ENCODE peak calls at places on chromosomes 12 and 14, in five cellular contexts. One of them, this sample, is unnamed.

GRCh38 chr12:130027798-130028197 is 124.0 kb upstream of the TMEM132D start:
- DNase-seq in tibial nerve: no peak
- DNase-seq in fibroblast of mammary gland: no peak
- DNase-seq in A673: no peak
- DNase-seq in lower lobe of right lung: no peak
- DNase-seq in this sample: no peak

GRCh38 chr12:9740109-9740750 is 7.3 kb upstream of the CLECL1 start:
- DNase-seq in lower lobe of right lung: no peak
- DNase-seq in fibroblast of mammary gland: no peak
- DNase-seq in tibial nerve: no peak
- DNase-seq in A673: no peak
- DNase-seq in this sample: no peak

GRCh38 chr12:121009744-121010143 is 6.5 kb downstream of the C12orf43 start:
- DNase-seq in A673: peak
- DNase-seq in tibial nerve: no peak
- DNase-seq in lower lobe of right lung: no peak
- DNase-seq in fibroblast of mammary gland: peak
- DNase-seq in this sample: peak

GRCh38 chr12:106840217-106840616 is 65.7 kb downstream of the RIC8B start:
- DNase-seq in lower lobe of right lung: no peak
- DNase-seq in fibroblast of mammary gland: peak
- DNase-seq in A673: peak
- DNase-seq in tibial nerve: no peak
- DNase-seq in this sample: peak

GRCh38 chr12:43692064-43692463 is 66.5 kb downstream of the PUS7L start:
- DNase-seq in fibroblast of mammary gland: peak
- DNase-seq in tibial nerve: no peak
- DNase-seq in lower lobe of right lung: no peak
- DNase-seq in A673: peak
- DNase-seq in this sample: peak

GRCh38 chr12:31855427-31855826 is 103.8 kb upstream of the RESF1 start:
- DNase-seq in lower lobe of right lung: no peak
- DNase-seq in A673: no peak
- DNase-seq in tibial nerve: no peak
- DNase-seq in fibroblast of mammary gland: no peak
- DNase-seq in this sample: no peak

GRCh38 chr12:13196302-13196921 is at the start of gene EMP1:
- DNase-seq in fibroblast of mammary gland: peak
- DNase-seq in A673: peak
- DNase-seq in lower lobe of right lung: peak
- DNase-seq in tibial nerve: peak
- DNase-seq in this sample: peak

GRCh38 chr14:72782182-72782508 is 111.8 kb downstream of the DPF3 start:
- DNase-seq in fibroblast of mammary gland: no peak
- DNase-seq in tibial nerve: no peak
- DNase-seq in A673: no peak
- DNase-seq in lower lobe of right lung: no peak
- DNase-seq in this sample: no peak

GRCh38 chr14:72023128-72024042 is 91.2 kb downstream of the RGS6 start:
- DNase-seq in lower lobe of right lung: no peak
- DNase-seq in A673: peak
- DNase-seq in fibroblast of mammary gland: peak
- DNase-seq in tibial nerve: no peak
- DNase-seq in this sample: no peak

GRCh38 chr14:106874365-106874764 is 1348.0 kb downstream of the TMEM121 start:
- DNase-seq in fibroblast of mammary gland: no peak
- DNase-seq in lower lobe of right lung: no peak
- DNase-seq in A673: no peak
- DNase-seq in tibial nerve: no peak
- DNase-seq in this sample: no peak

GRCh38 chr14:73633115-73633514 is 11.7 kb upstream of the DNAL1 start:
- DNase-seq in fibroblast of mammary gland: no peak
- DNase-seq in tibial nerve: no peak
- DNase-seq in lower lobe of right lung: peak
- DNase-seq in A673: no peak
- DNase-seq in this sample: no peak

GRCh38 chr12:88764781-88765470 is 184.7 kb upstream of the KITLG start:
- DNase-seq in tibial nerve: no peak
- DNase-seq in fibroblast of mammary gland: no peak
- DNase-seq in lower lobe of right lung: no peak
- DNase-seq in A673: no peak
- DNase-seq in this sample: no peak

GRCh38 chr12:31861360-31861759 is 97.9 kb upstream of the RESF1 start:
- DNase-seq in fibroblast of mammary gland: no peak
- DNase-seq in lower lobe of right lung: no peak
- DNase-seq in tibial nerve: no peak
- DNase-seq in A673: no peak
- DNase-seq in this sample: no peak

GRCh38 chr14:98210045-98210678 is 1061.8 kb downstream of the BCL11B start:
- DNase-seq in tibial nerve: no peak
- DNase-seq in A673: peak
- DNase-seq in lower lobe of right lung: no peak
- DNase-seq in fibroblast of mammary gland: no peak
- DNase-seq in this sample: no peak

GRCh38 chr14:30333934-30334333 is 225.0 kb upstream of the G2E3 start:
- DNase-seq in fibroblast of mammary gland: peak
- DNase-seq in tibial nerve: no peak
- DNase-seq in A673: no peak
- DNase-seq in lower lobe of right lung: no peak
- DNase-seq in this sample: peak

GRCh38 chr14:85527006-85527405 is 2.9 kb upstream of the FLRT2 start:
- DNase-seq in tibial nerve: no peak
- DNase-seq in fibroblast of mammary gland: peak
- DNase-seq in lower lobe of right lung: no peak
- DNase-seq in A673: peak
- DNase-seq in this sample: peak

GRCh38 chr12:82650627-82651337 is 35.9 kb upstream of the TMTC2 start:
- DNase-seq in fibroblast of mammary gland: peak
- DNase-seq in tibial nerve: no peak
- DNase-seq in lower lobe of right lung: no peak
- DNase-seq in A673: peak
- DNase-seq in this sample: peak

GRCh38 chr12:124917841-124918621 is 3.6 kb upstream of the UBC start:
- DNase-seq in A673: no peak
- DNase-seq in tibial nerve: no peak
- DNase-seq in lower lobe of right lung: no peak
- DNase-seq in fibroblast of mammary gland: no peak
- DNase-seq in this sample: peak

GRCh38 chr14:73774671-73775070 is 60.5 kb upstream of the PNMA1 start:
- DNase-seq in tibial nerve: no peak
- DNase-seq in fibroblast of mammary gland: no peak
- DNase-seq in lower lobe of right lung: no peak
- DNase-seq in A673: no peak
- DNase-seq in this sample: no peak

GRCh38 chr14:21525571-21525970 is 575 bp downstream of the SALL2 start:
- DNase-seq in fibroblast of mammary gland: peak
- DNase-seq in lower lobe of right lung: no peak
- DNase-seq in A673: peak
- DNase-seq in tibial nerve: no peak
- DNase-seq in this sample: no peak

GRCh38 chr14:65588426-65589140 is 176.1 kb downstream of the FUT8 start:
- DNase-seq in lower lobe of right lung: no peak
- DNase-seq in fibroblast of mammary gland: peak
- DNase-seq in A673: no peak
- DNase-seq in tibial nerve: no peak
- DNase-seq in this sample: peak

GRCh38 chr14:105258846-105259245 is 10.5 kb downstream of the BTBD6 start:
- DNase-seq in tibial nerve: no peak
- DNase-seq in fibroblast of mammary gland: no peak
- DNase-seq in A673: no peak
- DNase-seq in lower lobe of right lung: no peak
- DNase-seq in this sample: no peak

GRCh38 chr12:118526255-118527095 is 150.1 kb downstream of the SUDS3 start:
- DNase-seq in fibroblast of mammary gland: no peak
- DNase-seq in tibial nerve: no peak
- DNase-seq in A673: no peak
- DNase-seq in lower lobe of right lung: no peak
- DNase-seq in this sample: no peak

GRCh38 chr12:75890141-75890540 is 141.4 kb downstream of the PHLDA1 start:
- DNase-seq in lower lobe of right lung: no peak
- DNase-seq in fibroblast of mammary gland: peak
- DNase-seq in A673: no peak
- DNase-seq in tibial nerve: no peak
- DNase-seq in this sample: peak

GRCh38 chr12:124920353-124920935 is 6.0 kb upstream of the UBC start:
- DNase-seq in A673: no peak
- DNase-seq in lower lobe of right lung: no peak
- DNase-seq in fibroblast of mammary gland: no peak
- DNase-seq in tibial nerve: no peak
- DNase-seq in this sample: no peak

GRCh38 chr14:90900712-90901111 is 84.5 kb upstream of the TTC7B start:
- DNase-seq in fibroblast of mammary gland: peak
- DNase-seq in tibial nerve: no peak
- DNase-seq in lower lobe of right lung: no peak
- DNase-seq in A673: no peak
- DNase-seq in this sample: peak
- TF ChIP-seq CTCF in fibroblast of mammary gland: peak
- TF ChIP-seq CTCF in tibial nerve: no peak
- TF ChIP-seq CTCF in lower lobe of right lung: no peak
- TF ChIP-seq CTCF in A673: peak
- TF ChIP-seq CTCF in this sample: peak

DNA sequence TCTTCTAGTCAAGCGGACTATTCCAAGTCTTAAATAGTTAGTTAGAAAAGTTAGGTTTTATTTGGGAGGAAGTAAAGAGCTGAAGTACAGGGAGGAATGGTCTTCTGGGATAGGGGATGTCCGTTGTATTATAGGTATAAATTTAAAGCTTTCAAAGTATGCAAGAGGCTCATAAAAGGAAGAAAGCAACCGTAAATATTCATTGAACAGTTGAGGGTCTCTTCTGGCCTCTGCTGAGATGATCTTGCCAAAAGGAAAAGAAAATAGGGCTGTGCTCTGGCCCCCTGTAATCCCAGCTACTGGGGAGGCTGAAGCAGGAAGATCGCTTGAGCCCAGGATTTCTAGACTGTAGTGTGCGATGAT is 377 bp upstream of the TIMELESS start:
- DNase-seq in tibial nerve: no peak
- DNase-seq in fibroblast of mammary gland: no peak
- DNase-seq in A673: no peak
- DNase-seq in lower lobe of right lung: no peak
- DNase-seq in this sample: no peak
- H3K4me3 ChIP-seq in tibial nerve: peak
- H3K4me3 ChIP-seq in fibroblast of mammary gland: peak
- H3K4me3 ChIP-seq in A673: peak
- H3K4me3 ChIP-seq in lower lobe of right lung: peak
- H3K4me3 ChIP-seq in this sample: peak

DNA sequence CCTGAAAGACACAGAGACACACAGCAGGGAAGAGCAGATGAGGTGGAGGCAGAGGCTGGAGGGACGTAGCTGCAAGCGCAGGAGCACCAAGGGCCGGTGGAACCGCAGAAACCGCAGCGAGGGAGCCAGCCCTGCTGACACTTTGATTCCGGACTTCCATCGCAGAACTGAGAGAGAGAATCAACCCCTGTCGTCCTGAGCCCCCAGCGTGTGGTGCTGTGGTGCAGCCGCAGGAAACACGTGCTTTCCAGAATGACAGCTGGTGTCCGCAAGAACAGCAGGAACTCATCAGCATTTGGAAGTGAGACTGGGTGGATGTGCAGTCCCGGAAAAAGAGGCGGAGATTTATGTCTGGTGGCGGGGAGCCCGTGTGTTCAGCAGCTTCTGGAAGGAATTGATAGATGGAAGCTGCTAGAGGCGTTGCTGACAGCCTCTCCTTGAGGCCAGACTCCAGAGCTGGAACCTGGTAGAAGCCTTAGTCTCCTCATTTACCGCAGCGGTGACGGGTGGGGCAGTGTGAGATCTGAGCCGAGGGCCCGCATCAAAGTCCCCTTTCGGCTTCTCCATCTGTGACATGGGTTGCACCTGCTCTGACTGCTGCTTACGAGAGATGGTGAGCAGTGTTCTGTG is 21.9 kb upstream of the KLC1 start:
- DNase-seq in fibroblast of mammary gland: peak
- DNase-seq in lower lobe of right lung: peak
- DNase-seq in A673: peak
- DNase-seq in tibial nerve: peak
- DNase-seq in this sample: peak
- TF ChIP-seq CTCF in fibroblast of mammary gland: peak
- TF ChIP-seq CTCF in lower lobe of right lung: peak
- TF ChIP-seq CTCF in A673: peak
- TF ChIP-seq CTCF in tibial nerve: peak
- TF ChIP-seq CTCF in this sample: peak

DNA sequence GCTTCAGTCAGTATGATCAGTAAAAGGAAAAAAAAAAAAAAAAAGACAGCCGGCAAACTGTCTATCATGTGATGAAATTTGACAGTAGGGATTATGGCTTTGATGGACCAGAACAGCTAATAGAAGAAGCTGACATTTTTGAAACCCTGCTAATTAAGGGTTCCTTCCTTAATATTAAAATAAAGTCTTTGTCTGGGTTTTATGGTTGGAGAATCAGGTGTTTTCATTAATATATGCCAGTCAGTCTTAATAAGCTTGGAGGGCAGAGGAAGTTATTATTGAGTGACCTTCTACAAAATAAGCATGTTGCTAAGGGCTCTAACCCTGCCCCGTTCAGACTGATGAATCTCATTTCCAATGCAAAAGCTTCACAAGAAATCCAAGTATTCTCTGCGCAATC is 289.8 kb downstream of the EGLN3 start:
- DNase-seq in A673: no peak
- DNase-seq in tibial nerve: no peak
- DNase-seq in lower lobe of right lung: no peak
- DNase-seq in fibroblast of mammary gland: no peak
- DNase-seq in this sample: no peak
- H3K4me3 ChIP-seq in A673: no peak
- H3K4me3 ChIP-seq in tibial nerve: no peak
- H3K4me3 ChIP-seq in lower lobe of right lung: no peak
- H3K4me3 ChIP-seq in fibroblast of mammary gland: no peak
- H3K4me3 ChIP-seq in this sample: no peak

DNA sequence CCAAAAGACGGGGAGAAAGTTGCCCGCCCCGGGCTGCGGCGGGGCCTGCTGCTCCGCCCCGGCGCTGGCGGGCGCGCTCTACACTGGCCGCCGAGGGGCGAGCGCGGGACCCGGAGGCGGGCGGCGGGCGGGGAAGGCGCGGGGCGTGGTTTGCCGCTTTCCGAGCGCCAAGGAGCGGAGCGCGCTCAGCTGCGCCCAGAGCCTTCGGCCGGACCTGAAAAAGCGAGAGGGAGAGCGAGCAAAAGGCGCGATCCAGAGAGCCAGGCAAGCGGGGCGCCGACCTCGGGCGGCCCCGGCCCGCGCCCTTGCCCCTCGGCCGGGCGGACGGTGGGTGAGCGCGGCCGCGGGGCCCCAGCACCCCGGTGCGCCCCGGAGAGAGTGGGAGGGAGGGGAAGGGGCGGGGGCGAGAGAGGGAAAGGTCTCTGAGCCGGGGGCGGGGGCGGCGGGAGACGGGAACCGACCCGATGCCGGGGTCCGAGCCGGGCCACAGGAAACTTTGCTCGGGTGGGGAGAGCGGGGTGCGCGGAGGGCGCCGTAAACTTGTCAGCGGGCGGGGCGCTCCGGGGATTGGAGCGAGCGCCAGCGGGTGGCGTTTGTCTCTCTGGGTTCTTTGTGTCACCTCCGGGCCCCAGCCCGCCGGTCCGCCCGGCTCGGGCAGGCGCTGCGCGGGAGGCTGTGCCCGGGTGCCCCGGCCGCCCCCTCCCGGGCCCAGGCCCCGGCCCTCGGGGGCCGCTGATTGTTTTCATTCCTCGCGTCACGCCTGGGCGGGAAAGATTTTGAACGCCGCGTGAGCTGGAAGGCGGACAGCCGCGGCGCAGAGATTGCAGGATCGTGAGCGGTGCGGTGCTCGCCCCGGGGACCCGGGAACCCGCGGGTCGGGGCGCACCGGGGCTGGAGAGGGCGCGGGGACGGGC is at the start of gene SYNE2:
- DNase-seq in tibial nerve: peak
- DNase-seq in A673: peak
- DNase-seq in lower lobe of right lung: peak
- DNase-seq in fibroblast of mammary gland: peak
- DNase-seq in this sample: peak
- TF ChIP-seq CTCF in tibial nerve: peak
- TF ChIP-seq CTCF in A673: no peak
- TF ChIP-seq CTCF in lower lobe of right lung: peak
- TF ChIP-seq CTCF in fibroblast of mammary gland: no peak
- TF ChIP-seq CTCF in this sample: peak

This sample was measured in fibroblast of the aortic adventitia.